ENCODE peak calls at places on chromosomes 6 and 20, in four cellular contexts. C, M, Z and J are unnamed samples. For H3K4me1, the result is how much of the 10 kb centered on the place peaks cover.

GRCh38 chr20:38162878-38163875 is 1.9 kb downstream of the TGM2 start:
- DNase-seq in C (no peak), M (no peak), Z (no peak), J (no peak)

GRCh38 chr6:39847216-39847615 is 55.0 kb downstream of the DAAM2 start:
- DNase-seq in C (no peak), M (peak), Z (peak), J (no peak)

GRCh38 chr6:22928775-22929174 is 359.4 kb downstream of the HDGFL1 start:
- DNase-seq in C (no peak), M (no peak), Z (no peak), J (peak)

GRCh38 chr6:163572612-163573011 is 158.1 kb downstream of the QKI start:
- DNase-seq in C (no peak), M (no peak), Z (no peak), J (peak)

GRCh38 chr6:106082735-106083398 is 3.3 kb upstream of the PRDM1 start:
- DNase-seq in C (no peak), M (no peak), Z (peak), J (no peak)

GRCh38 chr20:3275064-3275935 is 36.3 kb upstream of the SLC4A11 start:
- DNase-seq in C (no peak), M (no peak), Z (no peak), J (no peak)

GRCh38 chr6:41427642-41428401 is 92.4 kb downstream of the NCR2 start:
- DNase-seq in C (no peak), M (no peak), Z (peak), J (peak)

GRCh38 chr6:22383016-22383415 is 86.2 kb upstream of the PRL start:
- DNase-seq in C (no peak), M (no peak), Z (no peak), J (no peak)

GRCh38 chr6:31125162-31125561 is 4.9 kb upstream of the CDSN start:
- DNase-seq in C (no peak), M (no peak), Z (peak), J (no peak)

GRCh38 chr6:24959333-24959732 is 23.6 kb upstream of the RIPOR2 start:
- DNase-seq in C (no peak), M (no peak), Z (no peak), J (no peak)

GRCh38 chr6:137571854-137572253 is 77.7 kb upstream of the OLIG3 start:
- DNase-seq in C (peak), M (no peak), Z (peak), J (peak)

GRCh38 chr6:169162249-169162967 is 91.2 kb downstream of the THBS2 start:
- DNase-seq in C (no peak), M (no peak), Z (peak), J (no peak)

GRCh38 chr6:80179691-80180090 is 73.2 kb downstream of the BCKDHB start:
- DNase-seq in C (no peak), M (no peak), Z (peak), J (peak)
- H3K4me1 ChIP-seq in C (under half), M (under half), Z (under half), J (under half)

GRCh38 chr6:35494161-35494563 is 2.7 kb downstream of the TEAD3 start:
- DNase-seq in C (no peak), M (no peak), Z (peak), J (no peak)
- H3K4me1 ChIP-seq in C (under half), M (half or more), Z (under half), J (under half)

DNA sequence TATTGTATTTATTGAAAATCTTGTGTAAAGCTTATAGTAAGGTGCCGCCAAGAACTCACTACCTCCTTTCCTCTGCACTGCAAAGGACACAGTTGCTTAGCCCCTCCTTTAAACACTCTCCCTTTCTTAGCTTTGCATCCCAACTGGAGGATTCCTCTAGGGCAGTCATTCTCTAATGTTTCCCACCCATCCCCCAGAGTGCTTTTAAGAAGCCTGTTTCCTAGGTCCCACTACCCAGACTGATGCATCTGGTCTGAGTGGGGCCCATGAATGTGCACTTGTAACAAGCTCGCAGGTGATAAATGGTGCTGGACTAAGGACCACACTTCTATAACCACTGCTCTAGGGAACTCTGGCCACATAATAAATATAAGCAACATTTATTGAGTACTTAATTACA is 55.2 kb downstream of the B4GALT5 start:
- DNase-seq in C (no peak), M (no peak), Z (no peak), J (peak)
- H3K4me1 ChIP-seq in C (under half), M (under half), Z (under half), J (under half)

DNA sequence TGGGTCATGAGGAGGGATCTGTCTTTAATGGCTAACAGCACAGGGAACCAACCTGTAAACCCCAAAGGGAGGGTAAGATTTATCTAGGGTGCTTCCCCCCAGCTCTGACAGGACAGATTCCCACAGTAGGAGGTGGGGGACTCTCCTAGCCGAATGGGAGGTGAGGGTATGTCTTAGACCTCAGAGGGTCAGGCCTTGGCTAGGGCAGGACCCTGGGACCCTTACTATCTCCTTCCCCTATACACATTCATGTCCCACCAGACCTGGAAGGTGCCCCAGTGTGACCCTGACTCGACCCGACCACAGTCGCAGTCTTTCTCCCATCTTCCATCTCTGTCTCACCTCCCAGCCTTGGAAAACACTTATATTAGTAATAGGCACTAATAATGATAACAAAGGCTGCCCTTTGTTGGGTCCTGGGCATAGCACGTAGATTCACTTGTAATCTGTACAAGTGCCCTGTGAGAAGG is 36.8 kb downstream of the VEGFA start:
- DNase-seq in C (no peak), M (no peak), Z (no peak), J (no peak)
- H3K4me1 ChIP-seq in C (under half), M (under half), Z (under half), J (under half)